ENCODE peak calls at places on chromosomes 13 and 19, in nine cellular contexts. One of them, this sample, is unnamed.

GRCh38 chr13:52686381-52686780 is 33.7 kb downstream of the SUGT1 start:
- DNase-seq in hepatocyte: no peak
- DNase-seq in DND-41: no peak
- DNase-seq in neural progenitor cell: no peak
- DNase-seq in fibroblast of pulmonary artery: no peak
- DNase-seq in neural crest cell: no peak
- DNase-seq in lower lobe of right lung: no peak
- DNase-seq in Peyer's patch: no peak
- DNase-seq in fibroblast of villous mesenchyme: peak; percentile 2
- DNase-seq in this sample: no peak

GRCh38 chr13:95155093-95155492 is 146.2 kb downstream of the ABCC4 start:
- DNase-seq in hepatocyte: no peak
- DNase-seq in DND-41: no peak
- DNase-seq in neural progenitor cell: no peak
- DNase-seq in fibroblast of pulmonary artery: peak; percentile 23
- DNase-seq in neural crest cell: no peak
- DNase-seq in lower lobe of right lung: no peak
- DNase-seq in Peyer's patch: no peak
- DNase-seq in fibroblast of villous mesenchyme: peak; percentile 27
- DNase-seq in this sample: peak; percentile 20

GRCh38 chr13:101309014-101309619 is 107.2 kb downstream of the NALCN start:
- DNase-seq in hepatocyte: no peak
- DNase-seq in DND-41: no peak
- DNase-seq in neural progenitor cell: no peak
- DNase-seq in fibroblast of pulmonary artery: peak; percentile 67
- DNase-seq in neural crest cell: no peak
- DNase-seq in lower lobe of right lung: no peak
- DNase-seq in Peyer's patch: no peak
- DNase-seq in fibroblast of villous mesenchyme: peak; percentile 33
- DNase-seq in this sample: peak; percentile 97

GRCh38 chr13:85031771-85032170 is 767.4 kb downstream of the SLITRK6 start:
- DNase-seq in hepatocyte: no peak
- DNase-seq in DND-41: no peak
- DNase-seq in neural progenitor cell: no peak
- DNase-seq in fibroblast of pulmonary artery: no peak
- DNase-seq in neural crest cell: no peak
- DNase-seq in lower lobe of right lung: no peak
- DNase-seq in Peyer's patch: no peak
- DNase-seq in fibroblast of villous mesenchyme: no peak
- DNase-seq in this sample: no peak

GRCh38 chr19:8446055-8446709 is 1.4 kb downstream of the HNRNPM start:
- DNase-seq in hepatocyte: no peak
- DNase-seq in DND-41: no peak
- DNase-seq in neural progenitor cell: no peak
- DNase-seq in fibroblast of pulmonary artery: no peak
- DNase-seq in neural crest cell: no peak
- DNase-seq in lower lobe of right lung: no peak
- DNase-seq in Peyer's patch: no peak
- DNase-seq in fibroblast of villous mesenchyme: no peak
- DNase-seq in this sample: no peak

GRCh38 chr19:37221136-37221535 is 3.1 kb downstream of the ZNF383 start:
- DNase-seq in hepatocyte: no peak
- DNase-seq in DND-41: no peak
- DNase-seq in neural progenitor cell: no peak
- DNase-seq in fibroblast of pulmonary artery: no peak
- DNase-seq in neural crest cell: no peak
- DNase-seq in lower lobe of right lung: no peak
- DNase-seq in Peyer's patch: no peak
- DNase-seq in fibroblast of villous mesenchyme: no peak
- DNase-seq in this sample: no peak

GRCh38 chr13:45781553-45782326 is 69.8 kb downstream of the SIAH3 start:
- DNase-seq in hepatocyte: no peak
- DNase-seq in DND-41: no peak
- DNase-seq in neural progenitor cell: no peak
- DNase-seq in fibroblast of pulmonary artery: peak; percentile 3
- DNase-seq in neural crest cell: no peak
- DNase-seq in lower lobe of right lung: no peak
- DNase-seq in Peyer's patch: no peak
- DNase-seq in fibroblast of villous mesenchyme: no peak
- DNase-seq in this sample: peak; percentile 22

GRCh38 chr19:39941615-39942507 is 7.4 kb upstream of the FCGBP start:
- DNase-seq in hepatocyte: no peak
- DNase-seq in DND-41: peak; percentile 81
- DNase-seq in neural progenitor cell: peak; percentile 35
- DNase-seq in fibroblast of pulmonary artery: peak; percentile 42
- DNase-seq in neural crest cell: no peak
- DNase-seq in lower lobe of right lung: no peak
- DNase-seq in Peyer's patch: peak; percentile 84
- DNase-seq in fibroblast of villous mesenchyme: peak; percentile 11
- DNase-seq in this sample: no peak

GRCh38 chr13:103140001-103140671 is 73.9 kb upstream of the SLC10A2 start:
- DNase-seq in hepatocyte: peak; percentile 41
- DNase-seq in DND-41: no peak
- DNase-seq in neural progenitor cell: peak; percentile 46
- DNase-seq in fibroblast of pulmonary artery: peak; percentile 11
- DNase-seq in neural crest cell: no peak
- DNase-seq in lower lobe of right lung: no peak
- DNase-seq in Peyer's patch: no peak
- DNase-seq in fibroblast of villous mesenchyme: peak; percentile 45
- DNase-seq in this sample: no peak

GRCh38 chr19:45793178-45793564 is 526 bp upstream of the DMWD start:
- DNase-seq in hepatocyte: no peak
- DNase-seq in DND-41: no peak
- DNase-seq in neural progenitor cell: no peak
- DNase-seq in fibroblast of pulmonary artery: no peak
- DNase-seq in neural crest cell: no peak
- DNase-seq in lower lobe of right lung: no peak
- DNase-seq in Peyer's patch: no peak
- DNase-seq in fibroblast of villous mesenchyme: no peak
- DNase-seq in this sample: no peak

GRCh38 chr13:38395505-38395803 is 45.8 kb downstream of the UFM1 start:
- DNase-seq in hepatocyte: peak; percentile 34
- DNase-seq in DND-41: no peak
- DNase-seq in neural progenitor cell: no peak
- DNase-seq in fibroblast of pulmonary artery: no peak
- DNase-seq in neural crest cell: no peak
- DNase-seq in lower lobe of right lung: no peak
- DNase-seq in Peyer's patch: no peak
- DNase-seq in fibroblast of villous mesenchyme: no peak
- DNase-seq in this sample: no peak

GRCh38 chr13:104592127-104592526 is 1525.9 kb upstream of the SLC10A2 start:
- DNase-seq in hepatocyte: peak; percentile 25
- DNase-seq in DND-41: no peak
- DNase-seq in neural progenitor cell: no peak
- DNase-seq in fibroblast of pulmonary artery: peak; percentile 74
- DNase-seq in neural crest cell: no peak
- DNase-seq in lower lobe of right lung: no peak
- DNase-seq in Peyer's patch: no peak
- DNase-seq in fibroblast of villous mesenchyme: peak; percentile 7
- DNase-seq in this sample: peak; percentile 25

GRCh38 chr13:82747948-82748347 is 1134.3 kb downstream of the SLITRK1 start:
- DNase-seq in hepatocyte: no peak
- DNase-seq in DND-41: no peak
- DNase-seq in neural progenitor cell: no peak
- DNase-seq in fibroblast of pulmonary artery: peak; percentile 36
- DNase-seq in neural crest cell: no peak
- DNase-seq in lower lobe of right lung: no peak
- DNase-seq in Peyer's patch: no peak
- DNase-seq in fibroblast of villous mesenchyme: no peak
- DNase-seq in this sample: peak; percentile 67

GRCh38 chr19:33229962-33230361 is 4.3 kb upstream of the SLC7A10 start:
- DNase-seq in hepatocyte: no peak
- DNase-seq in DND-41: no peak
- DNase-seq in neural progenitor cell: no peak
- DNase-seq in fibroblast of pulmonary artery: no peak
- DNase-seq in neural crest cell: no peak
- DNase-seq in lower lobe of right lung: no peak
- DNase-seq in Peyer's patch: no peak
- DNase-seq in fibroblast of villous mesenchyme: no peak
- DNase-seq in this sample: no peak

DNA sequence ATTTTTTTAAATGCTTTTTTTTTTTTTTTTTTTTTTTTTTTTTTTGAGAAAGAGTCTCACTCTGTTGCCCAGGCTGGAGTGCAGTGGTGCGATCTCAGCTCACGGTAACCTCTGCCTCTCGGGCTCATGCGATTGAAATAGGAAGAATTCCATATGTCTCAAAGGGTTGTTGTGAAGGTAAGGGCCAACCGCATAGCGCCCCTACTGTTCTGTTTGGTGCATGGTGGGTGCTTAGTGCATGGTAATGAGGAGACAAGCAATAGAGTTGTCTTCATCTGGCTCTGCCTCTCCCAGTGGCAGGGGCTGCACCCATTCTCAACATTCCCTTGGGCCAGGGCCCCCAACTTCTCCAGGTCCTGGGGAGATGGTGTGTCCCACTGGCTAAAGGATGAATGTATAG is 68.7 kb downstream of the RASL11A start:
- DNase-seq in hepatocyte: peak; percentile 50
- DNase-seq in DND-41: peak; percentile 24
- DNase-seq in neural progenitor cell: peak; percentile 63
- DNase-seq in fibroblast of pulmonary artery: peak; percentile 58
- DNase-seq in neural crest cell: peak; percentile 23
- DNase-seq in lower lobe of right lung: no peak
- DNase-seq in Peyer's patch: peak; percentile 46
- DNase-seq in fibroblast of villous mesenchyme: peak; percentile 54
- DNase-seq in this sample: peak; percentile 48
- TF ChIP-seq CTCF in hepatocyte: peak; percentile 46
- TF ChIP-seq CTCF in DND-41: peak; percentile 52
- TF ChIP-seq CTCF in neural progenitor cell: peak; percentile 52
- TF ChIP-seq CTCF in fibroblast of pulmonary artery: peak; percentile 77
- TF ChIP-seq CTCF in neural crest cell: peak; percentile 64
- TF ChIP-seq CTCF in lower lobe of right lung: peak; percentile 47
- TF ChIP-seq CTCF in Peyer's patch: peak; percentile 43
- TF ChIP-seq CTCF in fibroblast of villous mesenchyme: peak; percentile 67
- TF ChIP-seq CTCF in this sample: peak; percentile 69

DNA sequence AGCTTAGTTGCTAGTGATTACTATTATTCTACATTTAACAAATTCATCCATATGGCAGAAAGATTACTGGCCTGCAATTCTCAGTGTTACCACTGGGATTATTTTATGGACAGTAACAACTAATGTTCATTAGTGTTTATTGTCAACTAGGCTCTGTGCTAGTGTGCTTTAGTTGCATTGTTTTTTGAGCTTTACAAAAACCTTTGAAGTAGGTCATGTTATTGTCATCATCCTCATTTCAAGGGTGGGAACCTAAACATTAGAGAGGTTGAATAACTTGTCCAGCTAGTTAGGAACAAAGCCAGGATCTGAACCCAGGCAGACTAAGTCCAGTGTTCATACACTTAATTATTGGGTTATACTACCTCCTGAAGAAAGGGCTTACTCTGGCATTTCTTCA is 27.8 kb upstream of the TDRD3 start:
- DNase-seq in hepatocyte: no peak
- DNase-seq in DND-41: no peak
- DNase-seq in neural progenitor cell: no peak
- DNase-seq in fibroblast of pulmonary artery: peak; percentile 9
- DNase-seq in neural crest cell: no peak
- DNase-seq in lower lobe of right lung: no peak
- DNase-seq in Peyer's patch: no peak
- DNase-seq in fibroblast of villous mesenchyme: no peak
- DNase-seq in this sample: peak; percentile 6
- TF ChIP-seq CTCF in hepatocyte: peak; percentile 9
- TF ChIP-seq CTCF in DND-41: peak; percentile 33
- TF ChIP-seq CTCF in neural progenitor cell: peak; percentile 46
- TF ChIP-seq CTCF in fibroblast of pulmonary artery: peak; percentile 43
- TF ChIP-seq CTCF in neural crest cell: peak; percentile 56
- TF ChIP-seq CTCF in lower lobe of right lung: peak; percentile 33
- TF ChIP-seq CTCF in Peyer's patch: peak; percentile 31
- TF ChIP-seq CTCF in fibroblast of villous mesenchyme: peak; percentile 47
- TF ChIP-seq CTCF in this sample: peak; percentile 50

DNA sequence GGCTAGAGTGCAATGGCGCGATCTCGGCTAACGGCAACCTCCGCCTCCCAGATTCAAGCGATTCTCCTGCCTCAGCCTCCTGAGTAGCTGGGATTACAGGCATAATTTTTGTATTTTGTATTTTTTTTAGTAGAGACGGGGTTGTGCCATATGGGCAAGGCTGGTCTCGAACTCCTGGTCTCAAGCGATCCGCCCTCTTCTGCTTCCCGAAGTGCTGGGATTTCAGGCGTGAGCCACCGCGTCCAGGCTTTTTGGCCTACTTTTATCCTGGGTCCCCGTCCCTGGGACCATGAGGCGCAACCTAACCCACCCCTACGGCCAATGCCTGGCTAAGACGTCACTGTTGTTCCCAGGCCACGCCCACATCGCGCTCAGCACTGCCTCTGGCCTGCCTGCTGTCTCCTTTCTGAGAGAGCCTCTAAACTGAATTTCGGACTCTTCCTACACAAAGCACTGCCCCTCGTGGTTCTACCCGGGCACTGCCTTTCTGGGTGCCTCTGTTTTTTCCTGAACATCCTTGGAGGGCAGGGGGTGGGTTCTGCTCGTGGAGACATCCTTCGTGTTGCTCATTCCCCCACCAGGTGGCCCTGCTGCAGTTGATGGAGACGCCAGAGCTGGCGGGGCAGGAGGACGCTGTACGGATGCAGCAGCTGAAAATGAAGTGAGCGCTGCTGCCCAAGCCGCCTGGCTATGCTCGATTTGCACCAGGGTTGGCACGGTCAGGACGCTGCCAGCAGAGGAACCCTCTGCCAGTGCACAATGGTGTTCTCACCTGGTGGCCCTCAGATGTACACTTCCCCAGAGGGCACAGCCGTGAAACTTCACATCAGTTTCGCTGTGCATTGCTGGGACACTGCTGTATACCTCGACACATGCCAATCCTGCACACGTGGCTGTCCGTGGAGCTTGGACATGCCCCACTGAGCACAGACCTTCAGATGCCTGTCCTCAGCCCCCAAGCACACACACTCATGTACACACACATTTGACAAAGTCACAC is 2.0 kb downstream of the REX1BD start:
- DNase-seq in hepatocyte: peak; percentile 79
- DNase-seq in DND-41: peak; percentile 25
- DNase-seq in neural progenitor cell: peak; percentile 98
- DNase-seq in fibroblast of pulmonary artery: peak; percentile 61
- DNase-seq in neural crest cell: peak; percentile 74
- DNase-seq in lower lobe of right lung: no peak
- DNase-seq in Peyer's patch: no peak
- DNase-seq in fibroblast of villous mesenchyme: peak; percentile 45
- DNase-seq in this sample: no peak
- TF ChIP-seq CTCF in hepatocyte: peak; percentile 50
- TF ChIP-seq CTCF in DND-41: peak; percentile 29
- TF ChIP-seq CTCF in neural progenitor cell: peak; percentile 70
- TF ChIP-seq CTCF in fibroblast of pulmonary artery: peak; percentile 33
- TF ChIP-seq CTCF in neural crest cell: peak; percentile 58
- TF ChIP-seq CTCF in lower lobe of right lung: no peak
- TF ChIP-seq CTCF in Peyer's patch: no peak
- TF ChIP-seq CTCF in fibroblast of villous mesenchyme: peak; percentile 26
- TF ChIP-seq CTCF in this sample: no peak

GRCh38 chr13:93466502-93467036 is 240.0 kb downstream of the GPC6 start:
- DNase-seq in hepatocyte: no peak
- DNase-seq in DND-41: no peak
- DNase-seq in neural progenitor cell: no peak
- DNase-seq in fibroblast of pulmonary artery: peak; percentile 31
- DNase-seq in neural crest cell: no peak
- DNase-seq in lower lobe of right lung: no peak
- DNase-seq in Peyer's patch: no peak
- DNase-seq in fibroblast of villous mesenchyme: no peak
- DNase-seq in this sample: peak; percentile 39

GRCh38 chr13:93460005-93460404 is 233.4 kb downstream of the GPC6 start:
- DNase-seq in hepatocyte: no peak
- DNase-seq in DND-41: no peak
- DNase-seq in neural progenitor cell: no peak
- DNase-seq in fibroblast of pulmonary artery: no peak
- DNase-seq in neural crest cell: no peak
- DNase-seq in lower lobe of right lung: no peak
- DNase-seq in Peyer's patch: no peak
- DNase-seq in fibroblast of villous mesenchyme: no peak
- DNase-seq in this sample: no peak

GRCh38 chr13:93462151-93462550 is 235.5 kb downstream of the GPC6 start:
- DNase-seq in hepatocyte: no peak
- DNase-seq in DND-41: no peak
- DNase-seq in neural progenitor cell: no peak
- DNase-seq in fibroblast of pulmonary artery: no peak
- DNase-seq in neural crest cell: no peak
- DNase-seq in lower lobe of right lung: no peak
- DNase-seq in Peyer's patch: no peak
- DNase-seq in fibroblast of villous mesenchyme: no peak
- DNase-seq in this sample: no peak
- TF ChIP-seq CTCF in hepatocyte: no peak
- TF ChIP-seq CTCF in DND-41: no peak
- TF ChIP-seq CTCF in neural progenitor cell: no peak
- TF ChIP-seq CTCF in fibroblast of pulmonary artery: no peak
- TF ChIP-seq CTCF in neural crest cell: no peak
- TF ChIP-seq CTCF in lower lobe of right lung: no peak
- TF ChIP-seq CTCF in Peyer's patch: no peak
- TF ChIP-seq CTCF in fibroblast of villous mesenchyme: no peak
- TF ChIP-seq CTCF in this sample: no peak